ENCODE peak calls at places on chromosomes 5 and 9, in six cellular contexts. R is Peyer's patch, D is AG10803, F is adrenal gland, S is IMR-90, Z is fibroblast of the aortic adventitia. T is an unnamed sample.

GRCh38 chr5:9557696-9558095 is 11.8 kb upstream of the SEMA5A start:
- DNase-seq in R (no peak), D (peak; percentile 15), F (no peak), S (peak; percentile 82), Z (peak; percentile 55), T (peak; percentile 53)

GRCh38 chr5:146426853-146427618 is 20.1 kb upstream of the TCERG1 start:
- DNase-seq in R (no peak), D (peak; percentile 54), F (no peak), S (peak; percentile 52), Z (peak; percentile 70), T (peak; percentile 23)

GRCh38 chr5:4362411-4362810 is 766.8 kb downstream of the IRX1 start:
- DNase-seq in R (no peak), D (no peak), F (no peak), S (no peak), Z (no peak), T (no peak)

GRCh38 chr5:180808461-180809000 is 5.9 kb upstream of the MGAT1 start:
- DNase-seq in R (no peak), D (no peak), F (no peak), S (no peak), Z (no peak), T (no peak)

GRCh38 chr9:126150411-126151030 is 176.1 kb upstream of the MVB12B start:
- DNase-seq in R (no peak), D (no peak), F (no peak), S (no peak), Z (no peak), T (no peak)

GRCh38 chr9:125990186-125990792 is 243.1 kb downstream of the PBX3 start:
- DNase-seq in R (no peak), D (no peak), F (no peak), S (no peak), Z (no peak), T (no peak)

GRCh38 chr5:1874820-1875219 is 7.9 kb downstream of the IRX4 start:
- DNase-seq in R (no peak), D (no peak), F (no peak), S (no peak), Z (no peak), T (no peak)

GRCh38 chr5:122770479-122770878 is 4.4 kb upstream of the SNX2 start:
- DNase-seq in R (no peak), D (no peak), F (no peak), S (no peak), Z (peak; percentile 23), T (no peak)

GRCh38 chr5:120231563-120231962 is 232.5 kb upstream of the PRR16 start:
- DNase-seq in R (no peak), D (no peak), F (no peak), S (no peak), Z (no peak), T (no peak)

GRCh38 chr9:23552876-23553275 is 273.2 kb downstream of the ELAVL2 start:
- DNase-seq in R (no peak), D (no peak), F (no peak), S (no peak), Z (no peak), T (no peak)

GRCh38 chr9:87657190-87657589 is 68.7 kb upstream of the CTSL start:
- DNase-seq in R (no peak), D (no peak), F (no peak), S (no peak), Z (no peak), T (no peak)

GRCh38 chr9:98219364-98219716 is 26.9 kb upstream of the CORO2A start:
- DNase-seq in R (no peak), D (no peak), F (no peak), S (no peak), Z (no peak), T (no peak)

GRCh38 chr9:109270971-109271900 is 49.6 kb downstream of the EPB41L4B start:
- DNase-seq in R (no peak), D (no peak), F (no peak), S (no peak), Z (no peak), T (no peak)

GRCh38 chr5:73137575-73138530 is 17.5 kb downstream of the TMEM171 start:
- DNase-seq in R (no peak), D (no peak), F (no peak), S (no peak), Z (no peak), T (no peak)

GRCh38 chr9:122347348-122348287 is 23.2 kb upstream of the PTGS1 start:
- DNase-seq in R (peak; percentile 20), D (peak; percentile 33), F (no peak), S (no peak), Z (peak; percentile 48), T (peak; percentile 55)

GRCh38 chr9:100269656-100270055 is 83.1 kb downstream of the TEX10 start:
- DNase-seq in R (no peak), D (no peak), F (no peak), S (no peak), Z (no peak), T (no peak)

GRCh38 chr9:70399141-70399540 is 15.3 kb downstream of the KLF9 start:
- DNase-seq in R (no peak), D (peak; percentile 10), F (no peak), S (no peak), Z (peak; percentile 43), T (no peak)

GRCh38 chr5:126377444-126377843 is 45.8 kb upstream of the GRAMD2B start:
- DNase-seq in R (no peak), D (peak; percentile 59), F (no peak), S (peak; percentile 23), Z (peak; percentile 40), T (no peak)

GRCh38 chr9:6557883-6558282 is 87.6 kb downstream of the GLDC start:
- DNase-seq in R (no peak), D (no peak), F (no peak), S (no peak), Z (no peak), T (no peak)

GRCh38 chr5:134148986-134149539 is 27.7 kb downstream of the SKP1 start:
- DNase-seq in R (peak; percentile 14), D (no peak), F (no peak), S (no peak), Z (no peak), T (no peak)

GRCh38 chr5:134145779-134146581 is 30.8 kb downstream of the SKP1 start:
- DNase-seq in R (peak; percentile 83), D (peak; percentile 68), F (peak; percentile 84), S (peak; percentile 64), Z (peak; percentile 69), T (peak; percentile 52)

GRCh38 chr5:134149571-134150303 is 27.0 kb downstream of the SKP1 start:
- DNase-seq in R (no peak), D (peak; percentile 44), F (no peak), S (peak; percentile 33), Z (no peak), T (no peak)

GRCh38 chr5:134146651-134147544 is 29.9 kb downstream of the SKP1 start:
- DNase-seq in R (peak; percentile 14), D (no peak), F (no peak), S (peak; percentile 47), Z (no peak), T (peak; percentile 37)

DNA sequence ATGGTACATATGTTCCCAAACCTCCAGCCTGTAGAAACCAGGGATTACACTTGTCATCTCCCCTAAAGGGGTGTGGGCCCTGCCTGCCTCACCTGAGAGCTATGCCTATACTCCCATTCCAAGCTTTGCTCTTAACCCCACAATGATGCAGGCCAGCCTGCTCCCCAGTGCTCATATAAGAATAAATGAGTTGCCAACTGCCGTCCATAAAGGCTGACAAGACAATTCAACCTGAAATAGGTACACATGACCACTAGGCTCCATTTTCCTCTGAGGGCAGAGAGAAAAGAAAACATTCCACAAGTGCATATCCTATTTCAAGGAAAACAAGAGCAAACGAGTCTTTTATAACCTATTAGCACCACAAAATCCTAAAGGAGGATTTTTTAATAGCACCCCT is 28.4 kb downstream of the SKP1 start:
- DNase-seq in R (peak; percentile 14), D (no peak), F (no peak), S (no peak), Z (no peak), T (no peak)
- TF ChIP-seq CTCF in R (no peak), D (no peak), F (no peak), S (no peak), Z (no peak), T (no peak)

GRCh38 chr9:91116226-91116625 is 245.5 kb downstream of the AUH start:
- DNase-seq in R (no peak), D (peak; percentile 27), F (no peak), S (no peak), Z (peak; percentile 41), T (peak; percentile 24)

GRCh38 chr9:91114450-91114849 is 247.3 kb downstream of the AUH start:
- DNase-seq in R (no peak), D (no peak), F (no peak), S (no peak), Z (no peak), T (no peak)

GRCh38 chr9:91113026-91113425 is 248.7 kb downstream of the AUH start:
- DNase-seq in R (no peak), D (no peak), F (no peak), S (no peak), Z (no peak), T (no peak)

GRCh38 chr9:91111226-91111625 is 250.5 kb downstream of the AUH start:
- DNase-seq in R (no peak), D (no peak), F (no peak), S (no peak), Z (no peak), T (no peak)

DNA sequence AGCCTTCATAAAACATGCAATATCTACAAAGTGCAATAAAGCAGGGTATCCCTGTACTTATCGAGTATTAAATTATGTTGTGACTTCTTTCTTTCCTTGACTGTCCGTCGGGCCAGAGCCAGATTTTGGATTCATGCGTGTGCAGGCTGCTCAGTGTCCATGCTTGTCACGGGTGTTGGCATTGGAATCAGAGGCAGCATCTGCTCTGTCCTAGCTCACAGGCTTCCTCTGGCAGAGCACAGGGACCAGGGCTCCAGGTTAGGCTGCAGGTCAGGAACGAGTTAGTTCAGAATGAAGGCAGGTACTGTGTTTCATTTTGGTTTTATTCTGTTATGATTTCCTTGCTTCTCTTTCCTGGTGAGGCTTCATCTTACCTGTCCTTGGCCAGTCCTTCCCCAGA is 249.8 kb downstream of the AUH start:
- DNase-seq in R (no peak), D (no peak), F (no peak), S (no peak), Z (no peak), T (no peak)
- H3K4me3 ChIP-seq in R (no peak overlapping the region), D (no peak overlapping the region), F (no peak overlapping the region), S (no peak overlapping the region), Z (no peak overlapping the region), T (no peak overlapping the region)

GRCh38 chr5:150653145-150653761 is 7.8 kb upstream of the MYOZ3 start:
- DNase-seq in R (no peak), D (peak; percentile 61), F (no peak), S (peak; percentile 72), Z (peak; percentile 66), T (peak; percentile 69)
- TF ChIP-seq CTCF in R (no peak), D (peak; percentile 52), F (peak; percentile 20), S (peak; percentile 48), Z (peak; percentile 77), T (peak; percentile 35)

DNA sequence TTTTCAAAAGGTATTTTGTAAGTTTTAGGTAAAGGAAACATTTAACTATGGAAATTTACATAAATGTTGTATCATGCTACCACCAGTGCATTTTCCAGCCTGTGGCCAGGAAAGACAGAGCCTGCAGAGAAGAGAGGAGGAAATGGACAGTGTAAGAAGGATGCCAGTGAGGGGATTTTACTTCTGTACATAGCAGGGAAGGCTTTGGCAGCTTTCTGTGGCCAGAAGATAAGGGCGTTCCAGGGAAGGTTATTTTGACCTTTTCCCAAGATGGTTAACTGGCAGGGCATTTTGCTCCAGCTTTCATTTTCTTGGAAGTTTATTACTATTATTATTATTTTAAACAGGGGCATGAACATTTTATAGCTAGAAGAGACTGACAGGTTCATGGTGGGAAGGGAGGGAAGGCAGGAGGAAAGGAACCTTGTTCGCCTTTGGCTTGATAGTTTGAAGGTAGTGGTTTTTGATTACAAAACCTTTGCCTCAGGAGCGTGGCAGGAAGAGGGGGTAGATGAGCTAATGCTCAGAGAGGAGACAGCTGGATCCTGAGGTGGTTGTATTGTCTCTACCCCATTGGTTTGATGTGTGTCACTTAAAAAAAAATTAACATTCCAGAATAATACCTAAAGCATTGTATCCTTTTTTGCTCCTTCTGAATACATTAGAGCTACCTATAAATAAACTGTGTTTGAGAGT is 4.1 kb downstream of the ISOC1 start:
- DNase-seq in R (no peak), D (no peak), F (no peak), S (no peak), Z (peak; percentile 8), T (no peak)
- H3K4me3 ChIP-seq in R (no peak overlapping the region), D (no peak overlapping the region), F (no peak overlapping the region), S (no peak overlapping the region), Z (no peak overlapping the region), T (no peak overlapping the region)